ENCODE peak calls at places on chromosomes 13 and 19, in six cellular contexts. T is WTC11, A is K562, H is H1, J is HepG2, S is GM12878. D is an unnamed sample.

GRCh38 chr19:17180997-17181702 is 34.0 kb upstream of the USE1 start:
- DNase-seq in S (no peak), A (no peak), T (peak), H (peak), J (no peak), D (peak)

GRCh38 chr13:86397640-86398039 is 598.4 kb upstream of the SLITRK6 start:
- DNase-seq in T (no peak), H (no peak), S (no peak), A (no peak), J (no peak), D (no peak)

GRCh38 chr19:2455481-2456300 is 1.1 kb downstream of the LMNB2 start:
- DNase-seq in H (no peak), J (no peak), A (peak), T (peak), S (no peak), D (no peak)

GRCh38 chr13:91894311-91894710 is 495.9 kb downstream of the GPC5 start:
- DNase-seq in J (no peak), S (no peak), T (no peak), A (no peak), H (no peak), D (no peak)

GRCh38 chr13:112679381-112679780 is 10.5 kb upstream of the ATP11A start:
- DNase-seq in A (no peak), J (no peak), H (peak), T (no peak), S (no peak), D (no peak)

GRCh38 chr13:29105779-29106178 is 285.6 kb downstream of the MTUS2 start:
- DNase-seq in T (peak), H (peak), A (peak), S (no peak), J (no peak), D (peak)

GRCh38 chr19:1482361-1483066 is 3.5 kb upstream of the C19orf25 start:
- DNase-seq in A (peak), J (peak), S (no peak), H (no peak), T (no peak), D (no peak)

GRCh38 chr19:16831531-16831930 is 2.3 kb downstream of the SIN3B start:
- DNase-seq in H (no peak), A (no peak), J (no peak), T (no peak), S (no peak), D (no peak)

GRCh38 chr13:78239681-78240080 is 321.1 kb upstream of the EDNRB start:
- DNase-seq in A (no peak), S (no peak), T (no peak), J (no peak), H (no peak), D (peak)

GRCh38 chr13:113410472-113411201 is 42.7 kb downstream of the ADPRHL1 start:
- DNase-seq in J (peak), H (no peak), A (no peak), S (no peak), T (no peak), D (no peak)

GRCh38 chr19:48752511-48753365 is at the start of gene FUT1:
- DNase-seq in T (peak), J (no peak), S (no peak), H (peak), A (peak), D (peak)

GRCh38 chr13:95833713-95834112 is 156.8 kb downstream of the DNAJC3 start:
- DNase-seq in T (no peak), A (peak), H (no peak), S (no peak), J (no peak), D (no peak)

GRCh38 chr13:99132295-99132835 is 68.3 kb upstream of the UBAC2 start:
- DNase-seq in S (no peak), A (no peak), J (no peak), T (no peak), H (no peak), D (no peak)

GRCh38 chr13:66102864-66103263 is 1127.3 kb downstream of the PCDH9 start:
- DNase-seq in T (no peak), H (no peak), A (no peak), S (no peak), J (no peak), D (no peak)

GRCh38 chr19:14536926-14537692 is 7.7 kb downstream of the TECR start:
- DNase-seq in J (no peak), S (no peak), H (peak), A (peak), T (peak), D (peak)

GRCh38 chr19:33311326-33311682 is 9.0 kb upstream of the CEBPA start:
- DNase-seq in T (peak), A (no peak), J (no peak), H (no peak), S (no peak), D (no peak)

GRCh38 chr13:73879346-73880020 is 254.7 kb downstream of the KLF12 start:
- DNase-seq in A (no peak), H (no peak), T (no peak), J (no peak), S (no peak), D (no peak)

GRCh38 chr19:39546599-39546998 is 6.6 kb upstream of the EID2 start:
- DNase-seq in J (no peak), S (no peak), T (no peak), A (no peak), H (no peak), D (peak)

GRCh38 chr13:43307921-43308433 is 284.6 kb downstream of the DNAJC15 start:
- DNase-seq in S (peak), J (peak), T (no peak), A (no peak), H (no peak), D (no peak)

GRCh38 chr19:1269478-1270167 is 491 bp downstream of the CIRBP start:
- DNase-seq in S (no peak), A (peak), H (peak), T (peak), J (peak), D (peak)

GRCh38 chr13:27023385-27023784 is 148.2 kb downstream of the USP12 start:
- DNase-seq in S (no peak), A (no peak), H (no peak), T (no peak), J (no peak), D (no peak)

GRCh38 chr13:99894835-99895427 is 76.6 kb downstream of the ZIC5 start:
- DNase-seq in S (no peak), T (peak), H (no peak), A (no peak), J (no peak), D (peak)

GRCh38 chr19:6056801-6057650 is 53.3 kb downstream of the RFX2 start:
- DNase-seq in A (no peak), T (no peak), H (no peak), S (no peak), J (peak), D (peak)

GRCh38 chr19:31499826-31500539 is 150.7 kb upstream of the TSHZ3 start:
- DNase-seq in S (no peak), T (no peak), J (no peak), A (no peak), H (peak), D (no peak)

GRCh38 chr19:34500656-34501120 is 19.1 kb downstream of the WTIP start:
- DNase-seq in S (no peak), T (peak), H (no peak), A (peak), J (no peak), D (peak)
- TF ChIP-seq CREB1 in S (no peak), T (no peak), H (no peak), A (no peak), J (no peak), D (no peak)

GRCh38 chr13:23081246-23081645 is 99.5 kb upstream of the SGCG start:
- DNase-seq in A (no peak), T (no peak), J (no peak), S (no peak), H (no peak), D (no peak)
- TF ChIP-seq CREB1 in A (no peak), T (no peak), J (no peak), S (no peak), H (no peak), D (no peak)

GRCh38 chr13:41547253-41548000 is 90.1 kb downstream of the RGCC start:
- DNase-seq in A (no peak), S (no peak), T (no peak), J (peak), H (no peak), D (no peak)
- TF ChIP-seq CREB1 in A (no peak), S (no peak), T (no peak), J (no peak), H (no peak), D (no peak)

DNA sequence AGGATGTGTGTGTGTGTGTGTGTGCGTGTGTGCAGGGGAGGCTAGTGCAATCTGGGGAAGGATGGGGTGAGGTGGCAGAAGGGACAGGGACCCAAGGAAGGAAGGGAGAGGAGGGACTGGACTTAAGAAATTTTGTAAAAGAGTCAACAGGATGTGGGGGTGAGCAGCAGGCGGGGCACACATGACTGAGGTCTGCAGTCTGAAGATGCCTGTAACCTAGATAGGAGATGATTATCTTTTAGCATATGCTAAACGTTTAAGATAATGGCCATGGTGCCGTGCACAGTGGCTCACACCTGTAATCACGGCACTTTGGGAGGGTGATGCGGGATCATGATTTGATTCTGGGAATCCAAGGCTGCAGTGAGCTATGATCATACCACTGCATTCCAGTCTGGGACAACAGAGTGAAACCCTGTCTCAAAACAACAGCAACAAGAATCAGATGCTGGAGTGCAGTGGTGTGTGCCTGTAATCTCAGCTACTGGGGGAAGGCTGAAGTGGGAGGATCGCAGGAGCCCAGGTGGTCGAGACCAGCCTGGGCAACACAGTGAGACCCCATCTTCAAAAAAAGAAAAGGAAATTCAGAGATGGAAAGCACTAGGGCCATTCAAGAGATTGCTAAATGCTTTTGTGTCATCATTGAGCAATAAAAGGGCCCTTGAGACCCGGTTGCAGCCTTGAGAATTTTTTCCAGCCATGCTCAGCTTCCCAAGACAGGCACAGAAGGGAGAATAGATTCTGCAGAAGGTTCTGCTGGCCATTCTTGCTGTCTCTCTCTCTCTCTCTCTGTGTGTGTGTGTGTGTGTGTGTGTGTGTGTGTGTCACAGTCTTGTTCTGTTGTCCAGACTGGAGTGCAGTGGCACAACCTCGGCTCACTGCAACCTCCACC is 3.8 kb upstream of the ZNF414 start:
- DNase-seq in T (no peak), A (no peak), S (no peak), J (no peak), H (no peak), D (no peak)
- TF ChIP-seq CREB1 in T (no peak), A (no peak), S (no peak), J (no peak), H (no peak), D (no peak)

DNA sequence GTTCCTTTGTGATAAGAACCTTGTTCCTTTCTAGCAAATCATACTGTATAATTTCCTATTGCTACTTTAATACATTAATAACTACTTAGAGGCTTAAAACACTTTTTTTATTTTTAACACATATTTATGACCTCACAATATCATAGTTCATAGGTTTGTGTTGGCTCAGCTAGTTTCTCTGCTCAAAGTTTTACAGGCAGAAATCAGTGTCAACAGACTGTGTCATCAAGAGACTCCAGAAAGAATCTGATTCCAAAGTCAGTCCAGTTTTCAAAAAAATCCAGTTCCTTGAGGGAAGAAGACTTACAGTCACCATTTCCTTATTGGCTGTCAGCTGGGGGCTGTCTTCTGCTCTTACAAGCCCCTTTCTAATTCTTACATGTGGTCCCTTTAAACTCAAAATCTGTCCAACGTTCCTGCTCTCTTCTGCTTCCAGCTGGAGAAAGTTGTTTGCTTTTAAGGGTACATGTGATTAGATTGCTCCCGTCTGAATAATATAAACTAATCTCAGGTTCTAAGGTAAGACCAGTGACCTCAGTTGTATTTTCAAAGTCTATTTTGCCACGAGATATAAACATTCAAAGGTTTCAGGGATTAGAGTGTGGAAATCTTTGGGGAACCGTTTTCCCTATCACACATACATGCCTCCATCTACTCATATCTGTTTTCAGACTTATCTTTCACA is 267.3 kb upstream of the SLITRK5 start:
- DNase-seq in S (no peak), J (no peak), H (no peak), T (no peak), A (no peak), D (no peak)
- TF ChIP-seq CREB1 in S (no peak), J (no peak), H (no peak), T (no peak), A (no peak), D (no peak)

GRCh38 chr19:19138110-19138981 is at the start of gene TMEM161A:
- DNase-seq in T (peak), H (peak), S (peak), J (peak), A (peak), D (peak)
- TF ChIP-seq CREB1 in T (no peak), H (peak), S (peak), J (peak), A (peak), D (peak)

GRCh38 chr19:13025819-13026477 is 30.7 kb downstream of the NFIX start:
- DNase-seq in J (no peak), T (no peak), H (no peak), S (no peak), A (no peak), D (no peak)
- TF ChIP-seq CREB1 in J (no peak), T (no peak), H (no peak), S (no peak), A (no peak), D (no peak)

GRCh38 chr13:110403315-110403714 is 96.2 kb downstream of the COL4A2 start:
- DNase-seq in J (no peak), S (no peak), H (no peak), A (no peak), T (no peak), D (no peak)

GRCh38 chr13:110402301-110403069 is 95.4 kb downstream of the COL4A2 start:
- DNase-seq in J (no peak), H (no peak), S (no peak), A (no peak), T (no peak), D (no peak)

GRCh38 chr13:110399801-110400200 is 92.7 kb downstream of the COL4A2 start:
- DNase-seq in T (no peak), S (no peak), H (no peak), A (no peak), J (no peak), D (no peak)

GRCh38 chr13:110398564-110399507 is 91.8 kb downstream of the COL4A2 start:
- DNase-seq in T (no peak), J (no peak), S (no peak), A (no peak), H (no peak), D (no peak)

DNA sequence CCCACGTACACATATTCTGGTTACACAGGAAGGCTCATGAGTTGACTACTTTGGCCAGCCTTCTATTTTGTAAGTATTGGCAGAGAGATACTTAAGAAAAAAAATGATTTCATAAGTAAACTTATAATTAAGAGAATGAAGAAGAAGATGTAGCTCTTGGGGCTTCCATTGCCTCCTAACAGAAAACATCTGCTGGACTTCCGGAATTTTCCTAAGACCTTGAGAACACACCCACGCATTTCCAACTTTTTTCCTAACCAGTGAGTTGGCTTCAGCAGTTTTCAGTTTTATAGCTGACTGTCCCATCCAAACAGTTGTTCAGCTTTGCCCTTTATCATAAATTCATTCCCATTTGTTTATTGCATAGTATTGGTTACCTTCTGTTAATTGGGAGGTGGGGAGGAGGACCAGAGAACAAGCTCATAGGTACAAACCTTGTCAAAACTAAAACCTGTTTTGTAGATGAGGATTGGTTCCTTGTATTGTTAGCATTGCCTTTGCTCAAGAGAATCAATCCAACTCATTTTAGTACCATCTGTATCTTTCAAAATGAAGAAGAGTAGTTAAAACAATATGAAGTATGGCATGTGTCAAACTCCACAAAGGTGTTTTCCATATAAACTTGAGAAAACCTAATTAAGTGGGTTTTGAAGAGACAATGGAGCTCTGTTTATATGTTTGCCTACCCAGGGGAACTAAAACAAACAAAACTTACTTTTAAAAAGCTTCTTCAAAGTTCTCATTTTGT is 93.9 kb downstream of the COL4A2 start:
- DNase-seq in S (no peak), T (no peak), J (no peak), A (no peak), H (no peak), D (no peak)
- TF ChIP-seq CREB1 in S (no peak), T (no peak), J (no peak), A (no peak), H (no peak), D (no peak)

DNA sequence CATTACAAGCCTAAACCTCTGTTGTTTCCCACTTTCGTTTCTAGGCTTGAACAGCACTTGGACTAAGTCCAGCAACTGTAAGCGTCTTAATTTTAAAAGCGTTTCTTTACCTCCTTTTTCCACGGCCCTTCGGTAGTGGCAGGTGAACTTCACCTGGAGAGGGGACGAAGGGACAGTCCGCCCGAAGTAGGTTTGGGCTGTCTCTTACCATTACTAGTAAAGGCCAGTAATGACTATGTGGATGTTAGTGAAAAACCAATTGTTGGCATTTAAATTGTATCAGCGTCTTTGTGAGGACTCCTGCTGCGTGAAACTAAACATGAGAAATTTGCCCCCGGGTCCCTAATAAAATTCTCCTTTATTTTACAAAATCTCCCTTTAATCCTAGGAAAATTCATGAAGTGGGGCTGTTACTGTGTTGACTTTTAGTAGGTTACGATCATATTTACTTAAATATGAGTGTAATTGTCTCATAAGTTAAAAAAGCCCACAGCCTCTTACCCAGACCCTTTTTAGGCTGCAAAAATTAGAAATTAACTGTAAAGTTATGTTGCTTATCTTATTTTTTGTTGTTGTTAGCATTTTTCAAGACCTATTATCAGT is 981 bp downstream of the ITM2B start:
- DNase-seq in S (peak), H (no peak), J (no peak), A (no peak), T (no peak), D (peak)
- TF ChIP-seq CREB1 in S (no peak), H (no peak), J (no peak), A (no peak), T (no peak), D (no peak)